ENCODE peak calls at places on chromosomes 16 and 17, in six cellular contexts. K is K562, O is HCT116, N is A549, J is endothelial cell of umbilical vein, I is H1. R is an unnamed sample.

GRCh38 chr16:1048442-1049112 is 24.0 kb upstream of the SSTR5 start:
- DNase-seq in O (no peak), K (peak), N (peak), I (peak), J (peak), R (peak)

GRCh38 chr17:57697891-57698708 is 47.0 kb downstream of the CCDC182 start:
- DNase-seq in I (peak), J (no peak), K (no peak), O (no peak), N (no peak), R (peak)

GRCh38 chr17:39487946-39488345 is 26.7 kb downstream of the CDK12 start:
- DNase-seq in I (no peak), O (no peak), N (no peak), K (no peak), J (no peak), R (no peak)

GRCh38 chr16:30996324-30996999 is 11.5 kb downstream of the HSD3B7 start:
- DNase-seq in K (peak), J (peak), O (no peak), N (peak), I (no peak), R (no peak)

GRCh38 chr17:74231846-74232713 is 18.7 kb downstream of the TTYH2 start:
- DNase-seq in N (no peak), K (no peak), I (no peak), O (no peak), J (no peak), R (no peak)

GRCh38 chr17:29933379-29933778 is 3.4 kb upstream of the SSH2 start:
- DNase-seq in N (peak), O (peak), J (peak), K (no peak), I (no peak), R (peak)

GRCh38 chr17:72118588-72119279 is 2.1 kb upstream of the SOX9 start:
- DNase-seq in I (peak), O (peak), K (peak), N (peak), J (peak), R (peak)

GRCh38 chr16:87931504-87931903 is 4.8 kb downstream of the CA5A start:
- DNase-seq in K (peak), O (no peak), N (no peak), J (no peak), I (no peak), R (peak)

GRCh38 chr16:48206594-48207242 is 37.4 kb upstream of the LONP2 start:
- DNase-seq in I (no peak), J (no peak), N (no peak), K (no peak), O (no peak), R (no peak)

GRCh38 chr16:19878760-19879159 is 5.9 kb downstream of the GPRC5B start:
- DNase-seq in J (no peak), I (no peak), O (no peak), K (no peak), N (no peak), R (no peak)

GRCh38 chr16:50859628-50860360 is 117.9 kb downstream of the CYLD start:
- DNase-seq in O (no peak), I (peak), N (no peak), J (no peak), K (no peak), R (no peak)

GRCh38 chr17:64687959-64688358 is 25.9 kb upstream of the SMURF2 start:
- DNase-seq in J (no peak), I (no peak), O (no peak), N (no peak), K (no peak), R (no peak)

GRCh38 chr16:89116341-89117238 is 22.9 kb downstream of the ACSF3 start:
- DNase-seq in K (no peak), J (no peak), O (no peak), I (no peak), N (no peak), R (no peak)

GRCh38 chr17:61574542-61575351 is 16.3 kb downstream of the NACA2 start:
- DNase-seq in K (no peak), J (peak), N (peak), O (peak), I (no peak), R (peak)

GRCh38 chr16:86925067-86925791 is 346.9 kb downstream of the FOXL1 start:
- DNase-seq in N (no peak), O (no peak), I (no peak), K (no peak), J (peak), R (no peak)

GRCh38 chr16:85276741-85277140 is 164.5 kb upstream of the CIBAR2 start:
- DNase-seq in K (no peak), N (no peak), J (no peak), I (no peak), O (no peak), R (no peak)

GRCh38 chr17:81135503-81136283 is 29.6 kb upstream of the PVALEF start:
- DNase-seq in I (no peak), J (no peak), K (no peak), N (no peak), O (no peak), R (no peak)

GRCh38 chr17:76927577-76927976 is 59.4 kb downstream of the MGAT5B start:
- DNase-seq in O (no peak), I (no peak), J (no peak), N (no peak), K (no peak), R (no peak)

GRCh38 chr16:49282690-49283375 is 1.2 kb upstream of the CBLN1 start:
- DNase-seq in J (no peak), I (peak), K (no peak), O (no peak), N (no peak), R (no peak)

GRCh38 chr17:4744999-4745969 is 5.6 kb upstream of the CXCL16 start:
- DNase-seq in K (peak), I (peak), N (no peak), O (no peak), J (no peak), R (no peak)

GRCh38 chr16:77501260-77501659 is 66.4 kb upstream of the ADAMTS18 start:
- DNase-seq in K (no peak), I (no peak), N (no peak), J (peak), O (no peak), R (no peak)

GRCh38 chr17:67378444-67379250 is 1.6 kb downstream of the PITPNC1 start:
- DNase-seq in I (peak), K (peak), J (peak), N (peak), O (peak), R (peak)

GRCh38 chr16:55051571-55051970 is 120.9 kb downstream of the IRX5 start:
- DNase-seq in I (no peak), N (no peak), K (no peak), J (no peak), O (no peak), R (no peak)

GRCh38 chr17:62562656-62563055 is 64.8 kb upstream of the MRC2 start:
- DNase-seq in J (peak), K (no peak), I (no peak), O (peak), N (peak), R (no peak)

GRCh38 chr17:42122371-42123303 is at the start of gene HSPB9:
- DNase-seq in I (peak), K (no peak), O (no peak), J (no peak), N (no peak), R (no peak)

GRCh38 chr17:82890926-82891678 is 51.3 kb upstream of the ZNF750 start:
- DNase-seq in I (no peak), K (no peak), N (no peak), J (no peak), O (no peak), R (no peak)

GRCh38 chr17:39529455-39529854 is 68.2 kb downstream of the CDK12 start:
- DNase-seq in K (no peak), O (no peak), I (no peak), N (no peak), J (peak), R (no peak)

GRCh38 chr17:44940321-44940720 is 7.3 kb downstream of the KIF18B start:
- DNase-seq in O (no peak), K (no peak), J (no peak), N (peak), I (no peak), R (no peak)
- TF ChIP-seq MAX in O (no peak), K (no peak), J (no peak), N (peak), I (no peak), R (no peak)

DNA sequence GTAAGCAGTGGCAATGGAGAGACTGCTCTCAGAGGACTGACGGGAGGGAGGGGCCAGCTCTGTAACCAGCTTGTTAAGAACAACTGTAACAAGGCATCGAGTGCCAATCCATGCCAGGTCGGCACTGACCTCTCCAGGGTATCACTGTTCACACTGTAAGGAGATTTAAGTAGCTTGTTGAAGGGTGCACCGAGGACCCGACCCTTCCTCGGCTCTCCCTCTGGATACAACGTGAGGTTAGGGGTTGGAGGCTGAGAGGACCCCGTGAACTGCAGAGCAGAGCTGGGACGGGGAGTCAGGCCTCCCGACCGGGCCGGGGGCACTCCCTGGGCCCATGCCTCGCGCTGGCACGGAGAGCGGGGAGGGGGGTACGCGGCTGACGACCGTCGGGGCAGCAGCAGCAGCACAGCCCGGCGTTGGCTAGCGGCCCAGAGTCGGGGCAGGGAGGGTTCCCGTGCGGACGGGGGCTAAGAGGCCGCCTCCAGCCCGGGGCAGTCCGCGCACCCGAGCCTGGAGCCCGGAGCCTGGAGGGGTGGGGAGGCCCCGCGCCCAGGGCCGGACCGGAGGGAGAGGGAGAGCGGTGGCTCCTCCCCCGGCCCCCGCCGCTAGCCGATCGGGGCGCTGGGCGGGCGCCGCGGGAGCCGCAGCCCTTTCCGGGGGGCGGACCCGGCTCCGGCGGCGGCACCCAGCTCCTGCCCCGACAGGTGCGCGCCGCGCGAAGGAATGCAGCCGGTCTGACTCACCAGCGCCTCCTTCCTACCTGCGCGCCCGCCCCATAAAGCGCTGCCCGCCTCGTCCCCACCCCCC is at the start of gene ITGB4:
- DNase-seq in N (peak), I (peak), O (peak), J (peak), K (peak), R (peak)
- TF ChIP-seq POLR2A in N (no peak), I (peak), O (no peak), J (no peak), K (no peak), R (no peak)

GRCh38 chr16:9092282-9092962 is 978 bp downstream of the HAPSTR1 start:
- DNase-seq in K (peak), J (peak), N (peak), O (no peak), I (peak), R (peak)

GRCh38 chr16:9092963-9093477 is 1.6 kb downstream of the HAPSTR1 start:
- DNase-seq in I (peak), K (no peak), N (peak), O (no peak), J (peak), R (peak)

GRCh38 chr16:9090960-9091866 is at the start of gene HAPSTR1:
- DNase-seq in O (peak), N (peak), I (peak), K (peak), J (peak), R (peak)

GRCh38 chr16:9090101-9090959 is 1.1 kb upstream of the HAPSTR1 start:
- DNase-seq in I (peak), K (peak), N (no peak), O (no peak), J (peak), R (no peak)

DNA sequence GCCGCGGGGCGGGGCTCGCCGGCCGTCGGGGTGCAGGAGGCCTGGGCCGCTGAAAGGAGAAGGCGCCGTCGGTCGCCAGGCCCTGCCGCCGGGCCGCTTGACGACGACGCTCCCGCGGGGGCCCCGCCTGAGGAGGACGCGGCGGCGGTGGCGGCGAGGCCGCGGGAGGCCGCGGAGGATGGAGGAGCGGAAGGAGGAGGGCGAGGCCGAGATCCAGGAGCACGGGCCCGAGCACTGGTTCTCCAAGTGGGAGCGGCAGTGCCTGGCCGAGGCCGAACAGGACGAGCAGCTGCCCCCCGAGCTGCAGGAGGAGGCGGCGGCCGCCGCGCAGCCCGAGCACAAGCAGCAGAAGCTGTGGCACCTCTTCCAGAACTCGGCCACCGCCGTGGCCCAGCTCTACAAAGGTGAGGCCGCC is 430 bp downstream of the HAPSTR1 start:
- DNase-seq in J (peak), N (peak), I (peak), K (no peak), O (no peak), R (peak)
- TF ChIP-seq MAX in J (no peak), N (no peak), I (no peak), K (no peak), O (no peak), R (no peak)

DNA sequence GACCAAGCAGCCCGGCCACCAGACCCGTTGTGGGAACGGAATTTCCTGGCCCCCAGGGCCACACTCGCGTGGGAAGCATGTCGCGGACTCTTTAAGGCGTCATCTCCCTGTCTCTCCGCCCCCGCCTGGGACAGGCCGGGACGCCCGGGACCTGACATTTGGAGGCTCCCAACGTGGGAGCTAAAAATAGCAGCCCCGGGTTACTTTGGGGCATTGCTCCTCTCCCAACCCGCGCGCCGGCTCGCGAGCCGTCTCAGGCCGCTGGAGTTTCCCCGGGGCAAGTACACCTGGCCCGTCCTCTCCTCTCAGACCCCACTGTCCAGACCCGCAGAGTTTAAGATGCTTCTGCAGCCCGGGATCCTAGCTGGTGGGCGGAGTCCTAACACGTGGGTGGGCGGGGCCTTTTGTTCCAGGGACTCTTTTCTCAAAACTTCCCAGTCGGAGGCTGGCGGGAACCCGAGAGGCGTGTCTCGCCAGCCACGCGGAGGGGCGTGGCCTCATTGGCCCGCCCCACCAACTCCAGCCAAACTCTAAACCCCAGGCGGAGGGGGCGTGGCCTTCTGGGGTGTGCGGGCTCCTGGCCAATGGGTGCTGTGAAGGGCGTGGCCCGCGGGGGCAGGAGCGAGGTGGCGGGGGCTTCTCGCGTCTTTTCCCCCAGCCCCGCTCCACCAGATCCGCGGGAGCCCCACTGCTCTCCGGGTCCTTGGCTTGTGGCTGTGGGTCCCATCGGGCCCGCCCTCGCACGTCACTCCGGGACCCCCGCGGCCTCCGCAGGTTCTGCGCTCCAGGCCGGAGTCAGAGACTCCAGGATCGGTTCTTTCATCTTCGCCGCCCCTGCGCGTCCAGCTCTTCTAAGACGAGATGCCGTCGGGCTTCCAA is at the start of gene SLC2A4:
- DNase-seq in K (peak), J (peak), O (peak), N (peak), I (peak), R (peak)
- TF ChIP-seq POLR2A in K (peak), J (no peak), O (no peak), N (no peak), I (no peak), R (no peak)

GRCh38 chr17:8742274-8742673 is 2.4 kb downstream of the CCDC42 start:
- DNase-seq in O (no peak), J (no peak), N (no peak), I (no peak), K (no peak), R (no peak)

GRCh38 chr17:8745586-8746500 is 1.2 kb upstream of the CCDC42 start:
- DNase-seq in K (peak), N (peak), I (peak), J (peak), O (peak), R (peak)

GRCh38 chr17:8746501-8747236 is 2.0 kb upstream of the CCDC42 start:
- DNase-seq in I (no peak), J (no peak), O (peak), N (no peak), K (no peak), R (no peak)

GRCh38 chr17:8742828-8743227 is 1.8 kb downstream of the CCDC42 start:
- DNase-seq in O (no peak), J (no peak), K (no peak), N (no peak), I (no peak), R (no peak)

GRCh38 chr17:8744086-8744781 is 402 bp downstream of the CCDC42 start:
- DNase-seq in O (no peak), N (no peak), K (no peak), J (no peak), I (no peak), R (no peak)
- TF ChIP-seq MAX in O (no peak), N (no peak), K (no peak), J (no peak), I (no peak), R (no peak)

DNA sequence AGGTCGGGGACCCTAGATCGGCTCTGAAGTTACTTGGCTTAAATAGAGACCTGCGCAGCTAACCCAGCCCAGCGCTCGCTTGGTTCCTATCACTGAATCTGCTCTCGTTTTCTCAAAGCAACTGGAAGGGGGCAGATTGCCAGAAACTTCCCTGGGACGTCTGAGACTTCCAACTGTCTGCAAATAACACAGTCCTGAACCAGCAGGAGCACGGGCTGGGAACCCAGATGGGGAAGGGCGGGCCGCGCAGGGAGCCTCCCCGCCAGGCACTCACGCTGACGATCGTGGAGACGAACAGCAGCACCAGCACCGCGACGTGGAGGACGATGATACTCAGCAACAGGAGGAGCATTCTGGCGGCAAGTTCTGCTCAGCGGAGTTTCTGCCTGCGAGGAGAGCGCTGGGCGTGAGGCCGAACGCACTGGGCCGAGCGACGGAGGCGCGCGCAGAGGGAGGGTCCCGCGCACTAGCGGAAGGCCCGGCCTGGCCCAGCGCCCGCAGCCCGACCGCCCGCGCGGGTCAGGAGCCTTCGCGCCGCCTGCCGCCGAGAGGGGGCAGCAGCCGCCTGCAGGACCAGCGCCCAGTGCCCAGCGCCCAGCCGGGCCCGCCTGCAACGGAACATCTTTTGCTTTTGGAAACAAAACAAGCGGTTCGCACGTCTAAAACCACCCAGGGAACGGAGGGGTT is 4.6 kb downstream of the PMP22 start:
- DNase-seq in N (peak), O (no peak), I (peak), J (peak), K (peak), R (peak)
- TF ChIP-seq POLR2A in N (peak), O (peak), I (no peak), J (peak), K (peak), R (no peak)

GRCh38 chr17:6496636-6497441 is 52.6 kb downstream of the PIMREG start:
- DNase-seq in K (no peak), J (no peak), O (no peak), I (no peak), N (no peak), R (peak)
- TF ChIP-seq MAX in K (no peak), J (no peak), O (no peak), I (no peak), N (no peak), R (no peak)

GRCh38 chr16:11851301-11852091 is at the start of gene RSL1D1:
- DNase-seq in O (peak), K (peak), J (peak), N (peak), I (peak), R (peak)
- TF ChIP-seq POLR2A in O (peak), K (peak), J (peak), N (peak), I (peak), R (peak)